ENCODE peak calls at places on chromosome 6, in six cellular contexts. One of them, this sample, is unnamed. For H3K27me3, the result is how much of the 10 kb centered on the place peaks cover.

GRCh38 chr6:94956910-94957309 is 620.4 kb upstream of the MANEA start:
- DNase-seq in mammary epithelial cell: no peak
- DNase-seq in esophagus squamous epithelium: no peak
- DNase-seq in lower lobe of right lung: no peak
- DNase-seq in pancreas: no peak
- DNase-seq in SK-N-SH: no peak
- DNase-seq in this sample: no peak

GRCh38 chr6:5036309-5036708 is 32.5 kb upstream of the RPP40 start:
- DNase-seq in mammary epithelial cell: peak
- DNase-seq in esophagus squamous epithelium: no peak
- DNase-seq in lower lobe of right lung: no peak
- DNase-seq in pancreas: no peak
- DNase-seq in SK-N-SH: no peak
- DNase-seq in this sample: no peak

GRCh38 chr6:33248643-33248931 is 23.1 kb downstream of the VPS52 start:
- DNase-seq in mammary epithelial cell: no peak
- DNase-seq in esophagus squamous epithelium: peak
- DNase-seq in lower lobe of right lung: no peak
- DNase-seq in pancreas: no peak
- DNase-seq in SK-N-SH: no peak
- DNase-seq in this sample: no peak

GRCh38 chr6:169970306-169970988 is 219.0 kb downstream of the ERMARD start:
- DNase-seq in mammary epithelial cell: no peak
- DNase-seq in esophagus squamous epithelium: no peak
- DNase-seq in lower lobe of right lung: no peak
- DNase-seq in pancreas: peak
- DNase-seq in SK-N-SH: peak
- DNase-seq in this sample: no peak

GRCh38 chr6:64224819-64225218 is 589.2 kb downstream of the PHF3 start:
- DNase-seq in mammary epithelial cell: no peak
- DNase-seq in esophagus squamous epithelium: no peak
- DNase-seq in lower lobe of right lung: no peak
- DNase-seq in pancreas: no peak
- DNase-seq in SK-N-SH: no peak
- DNase-seq in this sample: no peak

GRCh38 chr6:84392292-84392691 is 164.8 kb upstream of the CEP162 start:
- DNase-seq in mammary epithelial cell: no peak
- DNase-seq in esophagus squamous epithelium: no peak
- DNase-seq in lower lobe of right lung: no peak
- DNase-seq in pancreas: no peak
- DNase-seq in SK-N-SH: peak
- DNase-seq in this sample: no peak

GRCh38 chr6:8814440-8815000 is 379.2 kb upstream of the SLC35B3 start:
- DNase-seq in mammary epithelial cell: no peak
- DNase-seq in esophagus squamous epithelium: no peak
- DNase-seq in lower lobe of right lung: no peak
- DNase-seq in pancreas: no peak
- DNase-seq in SK-N-SH: no peak
- DNase-seq in this sample: no peak

GRCh38 chr6:153484056-153484455 is 353.0 kb upstream of the RGS17 start:
- DNase-seq in mammary epithelial cell: peak
- DNase-seq in esophagus squamous epithelium: no peak
- DNase-seq in lower lobe of right lung: no peak
- DNase-seq in pancreas: no peak
- DNase-seq in SK-N-SH: no peak
- DNase-seq in this sample: no peak

GRCh38 chr6:28775405-28776129 is 148.2 kb downstream of the TRIM27 start:
- DNase-seq in mammary epithelial cell: no peak
- DNase-seq in esophagus squamous epithelium: no peak
- DNase-seq in lower lobe of right lung: no peak
- DNase-seq in pancreas: no peak
- DNase-seq in SK-N-SH: no peak
- DNase-seq in this sample: no peak

GRCh38 chr6:107323133-107323785 is 136.1 kb downstream of the PDSS2 start:
- DNase-seq in mammary epithelial cell: no peak
- DNase-seq in esophagus squamous epithelium: no peak
- DNase-seq in lower lobe of right lung: no peak
- DNase-seq in pancreas: no peak
- DNase-seq in SK-N-SH: no peak
- DNase-seq in this sample: no peak

GRCh38 chr6:127860723-127861122 is 40.1 kb downstream of the THEMIS start:
- DNase-seq in mammary epithelial cell: no peak
- DNase-seq in esophagus squamous epithelium: no peak
- DNase-seq in lower lobe of right lung: no peak
- DNase-seq in pancreas: no peak
- DNase-seq in SK-N-SH: no peak
- DNase-seq in this sample: no peak

GRCh38 chr6:156953125-156953477 is 175.9 kb downstream of the ARID1B start:
- DNase-seq in mammary epithelial cell: no peak
- DNase-seq in esophagus squamous epithelium: no peak
- DNase-seq in lower lobe of right lung: no peak
- DNase-seq in pancreas: no peak
- DNase-seq in SK-N-SH: peak
- DNase-seq in this sample: no peak

GRCh38 chr6:111837641-111838500 is 35.4 kb downstream of the FYN start:
- DNase-seq in mammary epithelial cell: no peak
- DNase-seq in esophagus squamous epithelium: no peak
- DNase-seq in lower lobe of right lung: no peak
- DNase-seq in pancreas: no peak
- DNase-seq in SK-N-SH: no peak
- DNase-seq in this sample: no peak

GRCh38 chr6:12608016-12608860 is 108.3 kb upstream of the PHACTR1 start:
- DNase-seq in mammary epithelial cell: peak
- DNase-seq in esophagus squamous epithelium: no peak
- DNase-seq in lower lobe of right lung: no peak
- DNase-seq in pancreas: no peak
- DNase-seq in SK-N-SH: no peak
- DNase-seq in this sample: no peak

GRCh38 chr6:42511803-42512422 is 51.9 kb upstream of the UBR2 start:
- DNase-seq in mammary epithelial cell: no peak
- DNase-seq in esophagus squamous epithelium: no peak
- DNase-seq in lower lobe of right lung: no peak
- DNase-seq in pancreas: no peak
- DNase-seq in SK-N-SH: no peak
- DNase-seq in this sample: no peak

GRCh38 chr6:113858067-113858604 is 991 bp downstream of the MARCKS start:
- DNase-seq in mammary epithelial cell: peak
- DNase-seq in esophagus squamous epithelium: no peak
- DNase-seq in lower lobe of right lung: peak
- DNase-seq in pancreas: peak
- DNase-seq in SK-N-SH: peak
- DNase-seq in this sample: peak

GRCh38 chr6:302760-303159 is 10.5 kb downstream of the DUSP22 start:
- DNase-seq in mammary epithelial cell: no peak
- DNase-seq in esophagus squamous epithelium: no peak
- DNase-seq in lower lobe of right lung: no peak
- DNase-seq in pancreas: no peak
- DNase-seq in SK-N-SH: no peak
- DNase-seq in this sample: no peak

GRCh38 chr6:17167327-17167979 is 65.6 kb downstream of the STMND1 start:
- DNase-seq in mammary epithelial cell: peak
- DNase-seq in esophagus squamous epithelium: no peak
- DNase-seq in lower lobe of right lung: peak
- DNase-seq in pancreas: peak
- DNase-seq in SK-N-SH: peak
- DNase-seq in this sample: peak

GRCh38 chr6:152267967-152268845 is 369.0 kb downstream of the SYNE1 start:
- DNase-seq in mammary epithelial cell: no peak
- DNase-seq in esophagus squamous epithelium: no peak
- DNase-seq in lower lobe of right lung: no peak
- DNase-seq in pancreas: no peak
- DNase-seq in SK-N-SH: peak
- DNase-seq in this sample: no peak

DNA sequence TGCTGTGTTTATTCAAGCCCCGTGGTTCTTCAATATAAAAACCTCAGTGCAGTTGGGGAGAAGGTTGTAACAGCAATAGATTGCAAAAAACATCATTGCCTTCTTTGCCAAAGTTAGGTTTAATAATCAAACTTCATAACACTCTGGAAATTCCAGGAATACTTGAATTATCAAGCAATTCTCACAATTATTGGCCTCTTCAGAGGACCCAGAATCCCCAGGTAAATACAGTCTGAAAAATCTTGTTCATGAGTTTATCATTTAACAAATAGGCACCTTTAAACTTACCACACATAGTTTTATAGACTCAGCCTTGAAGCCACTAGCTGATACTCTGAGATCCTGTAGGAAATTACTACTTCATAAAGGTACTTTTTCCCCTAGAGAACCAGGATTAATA is 213.6 kb downstream of the OGFRL1 start:
- DNase-seq in mammary epithelial cell: no peak
- DNase-seq in esophagus squamous epithelium: no peak
- DNase-seq in lower lobe of right lung: no peak
- DNase-seq in pancreas: no peak
- DNase-seq in SK-N-SH: no peak
- DNase-seq in this sample: no peak
- H3K27me3 ChIP-seq in mammary epithelial cell: under half
- H3K27me3 ChIP-seq in esophagus squamous epithelium: under half
- H3K27me3 ChIP-seq in lower lobe of right lung: under half
- H3K27me3 ChIP-seq in pancreas: under half
- H3K27me3 ChIP-seq in SK-N-SH: under half
- H3K27me3 ChIP-seq in this sample: under half

DNA sequence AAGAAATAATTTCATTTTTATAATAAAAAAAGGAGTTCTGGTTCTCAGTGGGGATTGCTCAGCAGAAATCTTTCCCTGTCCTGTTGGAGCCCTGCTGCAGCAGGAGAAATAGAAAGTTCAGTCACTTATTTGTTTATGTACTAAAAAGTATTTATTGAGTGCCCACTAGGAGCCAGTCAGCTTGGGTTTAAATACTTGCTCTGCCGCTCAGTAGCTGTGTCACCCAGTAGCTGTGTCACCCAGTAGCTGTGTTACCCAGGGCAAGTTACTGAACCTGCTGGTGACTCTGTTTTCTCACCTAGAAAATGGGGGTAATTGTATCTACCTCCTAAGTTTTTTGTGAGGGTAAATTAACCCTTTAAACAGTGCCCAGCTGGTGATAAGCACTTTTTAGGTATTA is 32.9 kb downstream of the FOXF2 start:
- DNase-seq in mammary epithelial cell: no peak
- DNase-seq in esophagus squamous epithelium: no peak
- DNase-seq in lower lobe of right lung: no peak
- DNase-seq in pancreas: no peak
- DNase-seq in SK-N-SH: no peak
- DNase-seq in this sample: no peak
- TF ChIP-seq CTCF in mammary epithelial cell: no peak
- TF ChIP-seq CTCF in esophagus squamous epithelium: no peak
- TF ChIP-seq CTCF in lower lobe of right lung: no peak
- TF ChIP-seq CTCF in pancreas: no peak
- TF ChIP-seq CTCF in SK-N-SH: no peak
- TF ChIP-seq CTCF in this sample: no peak

GRCh38 chr6:50842861-50843384 is 24.3 kb downstream of the TFAP2B start:
- DNase-seq in mammary epithelial cell: no peak
- DNase-seq in esophagus squamous epithelium: no peak
- DNase-seq in lower lobe of right lung: no peak
- DNase-seq in pancreas: no peak
- DNase-seq in SK-N-SH: no peak
- DNase-seq in this sample: no peak
- H3K27me3 ChIP-seq in mammary epithelial cell: under half
- H3K27me3 ChIP-seq in esophagus squamous epithelium: half or more
- H3K27me3 ChIP-seq in lower lobe of right lung: half or more
- H3K27me3 ChIP-seq in pancreas: under half
- H3K27me3 ChIP-seq in SK-N-SH: under half
- H3K27me3 ChIP-seq in this sample: under half

GRCh38 chr6:109455502-109456282 is at the start of gene MICAL1:
- DNase-seq in mammary epithelial cell: peak
- DNase-seq in esophagus squamous epithelium: peak
- DNase-seq in lower lobe of right lung: peak
- DNase-seq in pancreas: peak
- DNase-seq in SK-N-SH: peak
- DNase-seq in this sample: peak
- TF ChIP-seq CTCF in mammary epithelial cell: no peak
- TF ChIP-seq CTCF in esophagus squamous epithelium: peak
- TF ChIP-seq CTCF in lower lobe of right lung: peak
- TF ChIP-seq CTCF in pancreas: no peak
- TF ChIP-seq CTCF in SK-N-SH: peak
- TF ChIP-seq CTCF in this sample: no peak

DNA sequence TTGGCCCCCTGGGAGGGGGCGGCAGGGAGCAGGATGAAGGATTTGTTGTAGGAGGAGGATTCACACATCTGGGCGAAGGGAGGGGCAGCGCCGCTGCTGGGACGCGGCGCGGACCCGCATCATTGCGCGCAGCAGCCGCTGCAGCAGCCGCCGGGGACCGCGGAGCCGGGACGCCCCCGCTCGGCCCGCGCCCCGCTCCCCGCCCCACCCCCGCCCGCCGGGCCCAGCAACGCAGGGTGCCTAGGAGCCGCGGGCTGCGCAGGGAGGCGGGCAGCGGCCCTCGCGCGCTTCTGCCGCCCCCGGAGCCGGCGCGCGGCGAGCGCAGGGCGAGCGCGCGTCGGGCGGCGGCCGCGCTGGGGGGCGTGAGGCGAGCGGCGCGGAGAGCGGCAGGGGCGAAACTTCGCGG is 206 bp upstream of the NKAIN2 start:
- DNase-seq in mammary epithelial cell: no peak
- DNase-seq in esophagus squamous epithelium: no peak
- DNase-seq in lower lobe of right lung: no peak
- DNase-seq in pancreas: no peak
- DNase-seq in SK-N-SH: peak
- DNase-seq in this sample: peak
- H3K27me3 ChIP-seq in mammary epithelial cell: under half
- H3K27me3 ChIP-seq in esophagus squamous epithelium: half or more
- H3K27me3 ChIP-seq in lower lobe of right lung: under half
- H3K27me3 ChIP-seq in pancreas: under half
- H3K27me3 ChIP-seq in SK-N-SH: under half
- H3K27me3 ChIP-seq in this sample: under half

This sample was measured in testis.